ENCODE peak calls at places on chromosomes 5 and 9, in six cellular contexts. One of them, this sample, is unnamed.
A peak's percentile ranks its signal among the peaks of the same experiment; 100 is the strongest.

GRCh38 chr9:92294297-92294676 is 790 bp upstream of the IARS1 start:
- DNase-seq in choroid plexus epithelial cell: no peak
- DNase-seq in hippocampal formation: no peak
- DNase-seq in HS-27A: no peak
- DNase-seq in endothelial cell: no peak
- DNase-seq in colonic mucosa: peak; percentile 20
- DNase-seq in this sample: no peak

GRCh38 chr5:55154893-55155292 is 5.1 kb upstream of the GPX8 start:
- DNase-seq in choroid plexus epithelial cell: peak; percentile 79
- DNase-seq in hippocampal formation: no peak
- DNase-seq in HS-27A: peak; percentile 15
- DNase-seq in endothelial cell: no peak
- DNase-seq in colonic mucosa: no peak
- DNase-seq in this sample: no peak

GRCh38 chr5:132052520-132052919 is 7.9 kb upstream of the IL3 start:
- DNase-seq in choroid plexus epithelial cell: no peak
- DNase-seq in hippocampal formation: no peak
- DNase-seq in HS-27A: no peak
- DNase-seq in endothelial cell: no peak
- DNase-seq in colonic mucosa: no peak
- DNase-seq in this sample: peak; percentile 2

GRCh38 chr5:107254902-107255234 is 415.9 kb downstream of the EFNA5 start:
- DNase-seq in choroid plexus epithelial cell: no peak
- DNase-seq in hippocampal formation: no peak
- DNase-seq in HS-27A: no peak
- DNase-seq in endothelial cell: no peak
- DNase-seq in colonic mucosa: no peak
- DNase-seq in this sample: no peak

GRCh38 chr5:154168395-154168794 is 22.1 kb upstream of the GALNT10 start:
- DNase-seq in choroid plexus epithelial cell: no peak
- DNase-seq in hippocampal formation: no peak
- DNase-seq in HS-27A: no peak
- DNase-seq in endothelial cell: no peak
- DNase-seq in colonic mucosa: no peak
- DNase-seq in this sample: no peak

GRCh38 chr9:94922098-94922607 is 195.7 kb downstream of the AOPEP start:
- DNase-seq in choroid plexus epithelial cell: peak; percentile 98
- DNase-seq in hippocampal formation: peak; percentile 36
- DNase-seq in HS-27A: peak; percentile 92
- DNase-seq in endothelial cell: no peak
- DNase-seq in colonic mucosa: no peak
- DNase-seq in this sample: peak; percentile 77

GRCh38 chr9:85262333-85262732 is 479.4 kb downstream of the AGTPBP1 start:
- DNase-seq in choroid plexus epithelial cell: no peak
- DNase-seq in hippocampal formation: no peak
- DNase-seq in HS-27A: no peak
- DNase-seq in endothelial cell: no peak
- DNase-seq in colonic mucosa: no peak
- DNase-seq in this sample: no peak

GRCh38 chr5:80399553-80400239 is 8.2 kb upstream of the ZFYVE16 start:
- DNase-seq in choroid plexus epithelial cell: peak; percentile 68
- DNase-seq in hippocampal formation: no peak
- DNase-seq in HS-27A: no peak
- DNase-seq in endothelial cell: no peak
- DNase-seq in colonic mucosa: no peak
- DNase-seq in this sample: no peak

GRCh38 chr5:10701567-10702039 is 59.4 kb downstream of the DAP start:
- DNase-seq in choroid plexus epithelial cell: peak; percentile 75
- DNase-seq in hippocampal formation: peak; percentile 12
- DNase-seq in HS-27A: no peak
- DNase-seq in endothelial cell: peak; percentile 69
- DNase-seq in colonic mucosa: peak; percentile 55
- DNase-seq in this sample: peak; percentile 39

This sample was measured in prostate gland.